ENCODE peak calls at places on chromosomes 2 and 18, in eight cellular contexts. One of them, this sample, is unnamed.

GRCh38 chr18:7904529-7904928 is 337.4 kb downstream of the PTPRM start:
- DNase-seq in cardiac muscle cell: no peak
- DNase-seq in HCT116: no peak
- DNase-seq in right lobe of liver: no peak
- DNase-seq in body of pancreas: no peak
- DNase-seq in WERI-Rb-1: no peak
- DNase-seq in fibroblast of lung: peak
- DNase-seq in K562: no peak
- DNase-seq in this sample: no peak

GRCh38 chr2:69138793-69139510 is 126.0 kb downstream of the ANTXR1 start:
- DNase-seq in cardiac muscle cell: no peak
- DNase-seq in HCT116: peak
- DNase-seq in right lobe of liver: no peak
- DNase-seq in body of pancreas: no peak
- DNase-seq in WERI-Rb-1: no peak
- DNase-seq in fibroblast of lung: peak
- DNase-seq in K562: no peak
- DNase-seq in this sample: no peak

GRCh38 chr2:62736899-62737559 is 31.5 kb downstream of the EHBP1 start:
- DNase-seq in cardiac muscle cell: no peak
- DNase-seq in HCT116: no peak
- DNase-seq in right lobe of liver: no peak
- DNase-seq in body of pancreas: no peak
- DNase-seq in WERI-Rb-1: no peak
- DNase-seq in fibroblast of lung: no peak
- DNase-seq in K562: no peak
- DNase-seq in this sample: no peak

GRCh38 chr2:105847056-105847455 is 102.3 kb downstream of the NCK2 start:
- DNase-seq in cardiac muscle cell: no peak
- DNase-seq in HCT116: no peak
- DNase-seq in right lobe of liver: no peak
- DNase-seq in body of pancreas: no peak
- DNase-seq in WERI-Rb-1: no peak
- DNase-seq in fibroblast of lung: no peak
- DNase-seq in K562: no peak
- DNase-seq in this sample: no peak

GRCh38 chr2:196258407-196258806 is 87.0 kb upstream of the STK17B start:
- DNase-seq in cardiac muscle cell: no peak
- DNase-seq in HCT116: no peak
- DNase-seq in right lobe of liver: no peak
- DNase-seq in body of pancreas: no peak
- DNase-seq in WERI-Rb-1: no peak
- DNase-seq in fibroblast of lung: no peak
- DNase-seq in K562: no peak
- DNase-seq in this sample: no peak

GRCh38 chr2:21381421-21381820 is 257.7 kb downstream of the TDRD15 start:
- DNase-seq in cardiac muscle cell: no peak
- DNase-seq in HCT116: no peak
- DNase-seq in right lobe of liver: no peak
- DNase-seq in body of pancreas: no peak
- DNase-seq in WERI-Rb-1: no peak
- DNase-seq in fibroblast of lung: peak
- DNase-seq in K562: no peak
- DNase-seq in this sample: no peak

GRCh38 chr2:233503481-233503880 is 63.1 kb downstream of the USP40 start:
- DNase-seq in cardiac muscle cell: no peak
- DNase-seq in HCT116: no peak
- DNase-seq in right lobe of liver: no peak
- DNase-seq in body of pancreas: no peak
- DNase-seq in WERI-Rb-1: no peak
- DNase-seq in fibroblast of lung: no peak
- DNase-seq in K562: no peak
- DNase-seq in this sample: no peak

GRCh38 chr2:3278521-3279218 is 98.9 kb downstream of the EIPR1 start:
- DNase-seq in cardiac muscle cell: no peak
- DNase-seq in HCT116: no peak
- DNase-seq in right lobe of liver: peak
- DNase-seq in body of pancreas: no peak
- DNase-seq in WERI-Rb-1: no peak
- DNase-seq in fibroblast of lung: no peak
- DNase-seq in K562: no peak
- DNase-seq in this sample: no peak

GRCh38 chr2:158644139-158644538 is 151.0 kb upstream of the DAPL1 start:
- DNase-seq in cardiac muscle cell: no peak
- DNase-seq in HCT116: no peak
- DNase-seq in right lobe of liver: no peak
- DNase-seq in body of pancreas: no peak
- DNase-seq in WERI-Rb-1: no peak
- DNase-seq in fibroblast of lung: peak
- DNase-seq in K562: no peak
- DNase-seq in this sample: no peak

GRCh38 chr2:72980535-72981217 is 63.4 kb downstream of the EMX1 start:
- DNase-seq in cardiac muscle cell: no peak
- DNase-seq in HCT116: peak
- DNase-seq in right lobe of liver: no peak
- DNase-seq in body of pancreas: no peak
- DNase-seq in WERI-Rb-1: no peak
- DNase-seq in fibroblast of lung: no peak
- DNase-seq in K562: no peak
- DNase-seq in this sample: no peak

GRCh38 chr2:113103277-113103676 is 24.1 kb upstream of the IL1RN start:
- DNase-seq in cardiac muscle cell: no peak
- DNase-seq in HCT116: no peak
- DNase-seq in right lobe of liver: no peak
- DNase-seq in body of pancreas: no peak
- DNase-seq in WERI-Rb-1: no peak
- DNase-seq in fibroblast of lung: no peak
- DNase-seq in K562: no peak
- DNase-seq in this sample: no peak

GRCh38 chr2:239854596-239854995 is 170.5 kb downstream of the NDUFA10 start:
- DNase-seq in cardiac muscle cell: no peak
- DNase-seq in HCT116: no peak
- DNase-seq in right lobe of liver: no peak
- DNase-seq in body of pancreas: no peak
- DNase-seq in WERI-Rb-1: no peak
- DNase-seq in fibroblast of lung: no peak
- DNase-seq in K562: no peak
- DNase-seq in this sample: no peak

GRCh38 chr18:51666717-51667320 is 469.3 kb upstream of the MEX3C start:
- DNase-seq in cardiac muscle cell: peak
- DNase-seq in HCT116: no peak
- DNase-seq in right lobe of liver: no peak
- DNase-seq in body of pancreas: no peak
- DNase-seq in WERI-Rb-1: peak
- DNase-seq in fibroblast of lung: no peak
- DNase-seq in K562: no peak
- DNase-seq in this sample: no peak

GRCh38 chr2:6789559-6790138 is 76.1 kb downstream of the CMPK2 start:
- DNase-seq in cardiac muscle cell: no peak
- DNase-seq in HCT116: no peak
- DNase-seq in right lobe of liver: no peak
- DNase-seq in body of pancreas: no peak
- DNase-seq in WERI-Rb-1: no peak
- DNase-seq in fibroblast of lung: no peak
- DNase-seq in K562: no peak
- DNase-seq in this sample: no peak

GRCh38 chr2:129756276-129756675 is 223.2 kb upstream of the RAB6C start:
- DNase-seq in cardiac muscle cell: no peak
- DNase-seq in HCT116: no peak
- DNase-seq in right lobe of liver: no peak
- DNase-seq in body of pancreas: no peak
- DNase-seq in WERI-Rb-1: no peak
- DNase-seq in fibroblast of lung: no peak
- DNase-seq in K562: no peak
- DNase-seq in this sample: no peak
- H3K27ac ChIP-seq in cardiac muscle cell: no peak
- H3K27ac ChIP-seq in HCT116: no peak
- H3K27ac ChIP-seq in right lobe of liver: no peak
- H3K27ac ChIP-seq in body of pancreas: no peak
- H3K27ac ChIP-seq in WERI-Rb-1: no peak
- H3K27ac ChIP-seq in fibroblast of lung: no peak
- H3K27ac ChIP-seq in K562: no peak
- H3K27ac ChIP-seq in this sample: no peak

DNA sequence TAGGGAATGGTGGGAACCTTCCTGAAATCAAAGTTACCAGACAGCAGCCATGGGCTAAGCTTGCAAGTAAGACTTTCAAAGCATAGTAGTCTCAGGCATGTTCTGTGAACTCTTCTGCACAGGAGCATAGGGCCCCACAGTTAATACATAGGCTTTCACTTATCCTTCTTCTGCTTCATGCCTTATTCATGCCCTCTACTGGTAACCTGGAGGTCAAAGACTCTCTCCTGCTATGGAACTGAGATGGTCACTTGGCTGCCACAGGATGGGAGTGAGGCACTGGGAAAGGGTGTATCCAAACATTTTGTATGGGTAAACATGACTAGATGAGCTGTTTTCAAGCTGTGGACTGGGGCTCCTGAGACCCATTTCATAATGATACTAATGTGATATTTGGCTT is 49.1 kb upstream of the ZNF638 start:
- DNase-seq in cardiac muscle cell: peak
- DNase-seq in HCT116: no peak
- DNase-seq in right lobe of liver: no peak
- DNase-seq in body of pancreas: no peak
- DNase-seq in WERI-Rb-1: peak
- DNase-seq in fibroblast of lung: no peak
- DNase-seq in K562: no peak
- DNase-seq in this sample: no peak
- TF ChIP-seq CTCF in cardiac muscle cell: peak
- TF ChIP-seq CTCF in HCT116: peak
- TF ChIP-seq CTCF in right lobe of liver: no peak
- TF ChIP-seq CTCF in body of pancreas: peak
- TF ChIP-seq CTCF in WERI-Rb-1: peak
- TF ChIP-seq CTCF in fibroblast of lung: no peak
- TF ChIP-seq CTCF in K562: no peak
- TF ChIP-seq CTCF in this sample: no peak

GRCh38 chr2:71703981-71704545 is 250.7 kb downstream of the DYSF start:
- DNase-seq in cardiac muscle cell: no peak
- DNase-seq in HCT116: no peak
- DNase-seq in right lobe of liver: no peak
- DNase-seq in body of pancreas: no peak
- DNase-seq in WERI-Rb-1: no peak
- DNase-seq in fibroblast of lung: no peak
- DNase-seq in K562: no peak
- DNase-seq in this sample: no peak

GRCh38 chr2:71705171-71705960 is 252.0 kb downstream of the DYSF start:
- DNase-seq in cardiac muscle cell: no peak
- DNase-seq in HCT116: no peak
- DNase-seq in right lobe of liver: no peak
- DNase-seq in body of pancreas: no peak
- DNase-seq in WERI-Rb-1: no peak
- DNase-seq in fibroblast of lung: no peak
- DNase-seq in K562: no peak
- DNase-seq in this sample: no peak

GRCh38 chr2:71706121-71706520 is 252.8 kb downstream of the DYSF start:
- DNase-seq in cardiac muscle cell: no peak
- DNase-seq in HCT116: no peak
- DNase-seq in right lobe of liver: no peak
- DNase-seq in body of pancreas: no peak
- DNase-seq in WERI-Rb-1: no peak
- DNase-seq in fibroblast of lung: no peak
- DNase-seq in K562: no peak
- DNase-seq in this sample: no peak

GRCh38 chr2:71704688-71705087 is 251.3 kb downstream of the DYSF start:
- DNase-seq in cardiac muscle cell: no peak
- DNase-seq in HCT116: no peak
- DNase-seq in right lobe of liver: no peak
- DNase-seq in body of pancreas: no peak
- DNase-seq in WERI-Rb-1: no peak
- DNase-seq in fibroblast of lung: no peak
- DNase-seq in K562: no peak
- DNase-seq in this sample: no peak

GRCh38 chr2:71706836-71707235 is 253.5 kb downstream of the DYSF start:
- DNase-seq in cardiac muscle cell: peak
- DNase-seq in HCT116: no peak
- DNase-seq in right lobe of liver: no peak
- DNase-seq in body of pancreas: no peak
- DNase-seq in WERI-Rb-1: no peak
- DNase-seq in fibroblast of lung: no peak
- DNase-seq in K562: no peak
- DNase-seq in this sample: no peak
- H3K27ac ChIP-seq in cardiac muscle cell: no peak
- H3K27ac ChIP-seq in HCT116: no peak
- H3K27ac ChIP-seq in right lobe of liver: no peak
- H3K27ac ChIP-seq in body of pancreas: no peak
- H3K27ac ChIP-seq in WERI-Rb-1: no peak
- H3K27ac ChIP-seq in fibroblast of lung: no peak
- H3K27ac ChIP-seq in K562: no peak
- H3K27ac ChIP-seq in this sample: no peak

GRCh38 chr2:224807153-224807964 is 91.2 kb upstream of the CCDC195 start:
- DNase-seq in cardiac muscle cell: no peak
- DNase-seq in HCT116: no peak
- DNase-seq in right lobe of liver: no peak
- DNase-seq in body of pancreas: no peak
- DNase-seq in WERI-Rb-1: no peak
- DNase-seq in fibroblast of lung: peak
- DNase-seq in K562: no peak
- DNase-seq in this sample: no peak
- TF ChIP-seq CTCF in cardiac muscle cell: no peak
- TF ChIP-seq CTCF in HCT116: peak
- TF ChIP-seq CTCF in right lobe of liver: no peak
- TF ChIP-seq CTCF in body of pancreas: no peak
- TF ChIP-seq CTCF in WERI-Rb-1: no peak
- TF ChIP-seq CTCF in fibroblast of lung: no peak
- TF ChIP-seq CTCF in K562: no peak
- TF ChIP-seq CTCF in this sample: no peak

GRCh38 chr18:3511980-3512379 is 62.0 kb downstream of the TGIF1 start:
- DNase-seq in cardiac muscle cell: no peak
- DNase-seq in HCT116: no peak
- DNase-seq in right lobe of liver: no peak
- DNase-seq in body of pancreas: no peak
- DNase-seq in WERI-Rb-1: no peak
- DNase-seq in fibroblast of lung: peak
- DNase-seq in K562: no peak
- DNase-seq in this sample: no peak
- H3K27ac ChIP-seq in cardiac muscle cell: no peak
- H3K27ac ChIP-seq in HCT116: no peak
- H3K27ac ChIP-seq in right lobe of liver: no peak
- H3K27ac ChIP-seq in body of pancreas: no peak
- H3K27ac ChIP-seq in WERI-Rb-1: no peak
- H3K27ac ChIP-seq in fibroblast of lung: no peak
- H3K27ac ChIP-seq in K562: peak
- H3K27ac ChIP-seq in this sample: no peak

DNA sequence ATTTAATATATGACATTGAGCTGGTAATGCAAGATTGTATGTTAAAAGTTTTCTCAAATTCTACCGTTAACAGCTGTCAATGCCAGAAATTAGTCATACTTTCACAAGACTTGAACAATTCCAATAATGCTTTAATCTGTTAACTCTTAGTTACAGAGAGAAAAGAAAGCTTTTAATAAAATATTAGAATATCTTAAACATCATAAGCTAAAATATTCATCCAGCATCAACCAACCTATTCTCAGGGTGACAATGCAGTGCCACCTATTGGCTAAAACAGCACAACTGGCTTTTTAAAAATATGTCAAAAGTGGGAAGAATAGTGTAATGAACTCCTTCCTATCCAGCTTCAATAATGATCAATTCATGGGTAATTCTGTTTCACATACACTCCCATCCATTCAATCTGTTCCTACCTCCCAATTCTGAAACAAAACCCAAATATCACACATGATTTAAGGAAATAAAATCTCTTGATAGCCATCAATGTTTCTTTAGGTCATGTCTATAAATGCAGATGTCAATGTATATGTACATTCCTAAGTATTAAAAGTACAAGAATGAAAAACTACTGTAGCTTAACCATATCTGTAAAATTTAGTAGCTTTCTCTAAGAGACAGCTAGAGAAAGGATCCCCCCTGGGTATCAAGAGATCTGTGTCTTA is 79.8 kb upstream of the CCDC141 start:
- DNase-seq in cardiac muscle cell: peak
- DNase-seq in HCT116: no peak
- DNase-seq in right lobe of liver: no peak
- DNase-seq in body of pancreas: no peak
- DNase-seq in WERI-Rb-1: no peak
- DNase-seq in fibroblast of lung: peak
- DNase-seq in K562: no peak
- DNase-seq in this sample: no peak
- TF ChIP-seq CTCF in cardiac muscle cell: peak
- TF ChIP-seq CTCF in HCT116: peak
- TF ChIP-seq CTCF in right lobe of liver: peak
- TF ChIP-seq CTCF in body of pancreas: peak
- TF ChIP-seq CTCF in WERI-Rb-1: peak
- TF ChIP-seq CTCF in fibroblast of lung: peak
- TF ChIP-seq CTCF in K562: peak
- TF ChIP-seq CTCF in this sample: peak